ENCODE peak calls at places on chromosomes 12 and 14, in four cellular contexts. P, I, B and K are unnamed samples.

GRCh38 chr14:104419865-104420458 is 159.6 kb upstream of the C14orf180 start:
- DNase-seq in P (no peak), I (no peak), B (no peak), K (no peak)

GRCh38 chr12:2490746-2491145 is 304.0 kb upstream of the FKBP4 start:
- DNase-seq in P (no peak), I (no peak), B (no peak), K (no peak)

GRCh38 chr12:122871851-122872785 is 23.8 kb downstream of the VPS37B start:
- DNase-seq in P (peak; percentile 70), I (peak; percentile 75), B (no peak), K (no peak)

GRCh38 chr14:85576161-85576560 is 46.2 kb downstream of the FLRT2 start:
- DNase-seq in P (no peak), I (no peak), B (no peak), K (no peak)

GRCh38 chr12:131773582-131774221 is 54.5 kb upstream of the MMP17 start:
- DNase-seq in P (no peak), I (no peak), B (no peak), K (peak; percentile 66)

GRCh38 chr14:92677955-92678354 is 70.5 kb downstream of the LGMN start:
- DNase-seq in P (no peak), I (no peak), B (no peak), K (no peak)

GRCh38 chr12:106058256-106059182 is 80.2 kb downstream of the NUAK1 start:
- DNase-seq in P (no peak), I (no peak), B (no peak), K (no peak)

GRCh38 chr12:106601548-106601947 is 18.7 kb downstream of the RFX4 start:
- DNase-seq in P (no peak), I (no peak), B (no peak), K (peak; percentile 44)

GRCh38 chr14:21525995-21526671 is at the start of gene SALL2:
- DNase-seq in P (peak; percentile 72), I (peak; percentile 83), B (no peak), K (peak; percentile 88)

GRCh38 chr12:31041033-31041564 is 32.6 kb upstream of the DDX11 start:
- DNase-seq in P (no peak), I (no peak), B (no peak), K (no peak)

GRCh38 chr12:46198913-46199312 is 69.9 kb downstream of the SLC38A1 start:
- DNase-seq in P (no peak), I (no peak), B (no peak), K (no peak)

GRCh38 chr12:1791104-1791927 is 29.0 kb upstream of the LRTM2 start:
- DNase-seq in P (peak; percentile 77), I (no peak), B (peak; percentile 38), K (no peak)

GRCh38 chr14:30214456-30215090 is 286.9 kb upstream of the PRKD1 start:
- DNase-seq in P (no peak), I (no peak), B (peak; percentile 8), K (no peak)

GRCh38 chr14:104108570-104109060 is 23.1 kb downstream of the ASPG start:
- DNase-seq in P (peak; percentile 26), I (peak; percentile 68), B (no peak), K (no peak)

GRCh38 chr14:105192866-105193731 is 12.0 kb upstream of the NUDT14 start:
- DNase-seq in P (no peak), I (no peak), B (no peak), K (peak; percentile 77)

GRCh38 chr14:71411766-71412165 is 504.5 kb downstream of the PCNX1 start:
- DNase-seq in P (no peak), I (no peak), B (no peak), K (no peak)

GRCh38 chr14:89236846-89237245 is 180.2 kb downstream of the FOXN3 start:
- DNase-seq in P (no peak), I (no peak), B (no peak), K (no peak)

GRCh38 chr12:67025543-67026114 is 243.5 kb upstream of the CAND1 start:
- DNase-seq in P (peak; percentile 35), I (no peak), B (no peak), K (no peak)

GRCh38 chr14:76007852-76008251 is 22.3 kb downstream of the IFT43 start:
- DNase-seq in P (no peak), I (no peak), B (no peak), K (no peak)

GRCh38 chr14:56815301-56815700 is 5.0 kb upstream of the OTX2 start:
- DNase-seq in P (no peak), I (no peak), B (no peak), K (no peak)

GRCh38 chr14:37118673-37119366 is 53.6 kb downstream of the SLC25A21 start:
- DNase-seq in P (no peak), I (no peak), B (no peak), K (no peak)

GRCh38 chr12:102374190-102374589 is 106.2 kb downstream of the IGF1 start:
- DNase-seq in P (no peak), I (no peak), B (no peak), K (no peak)

GRCh38 chr12:129607293-129607692 is 296.5 kb downstream of the TMEM132D start:
- DNase-seq in P (no peak), I (no peak), B (no peak), K (no peak)

GRCh38 chr12:106074706-106075392 is 63.9 kb downstream of the NUAK1 start:
- DNase-seq in P (no peak), I (peak; percentile 10), B (no peak), K (no peak)

GRCh38 chr12:6386522-6386921 is 2.6 kb downstream of the LTBR start:
- DNase-seq in P (no peak), I (no peak), B (no peak), K (no peak)

GRCh38 chr12:6382371-6382770 is 1.6 kb upstream of the LTBR start:
- DNase-seq in P (no peak), I (no peak), B (no peak), K (no peak)

GRCh38 chr12:6384499-6385436 is 806 bp downstream of the LTBR start:
- DNase-seq in P (no peak), I (no peak), B (no peak), K (no peak)

GRCh38 chr12:6386038-6386437 is 2.1 kb downstream of the LTBR start:
- DNase-seq in P (no peak), I (no peak), B (no peak), K (no peak)

DNA sequence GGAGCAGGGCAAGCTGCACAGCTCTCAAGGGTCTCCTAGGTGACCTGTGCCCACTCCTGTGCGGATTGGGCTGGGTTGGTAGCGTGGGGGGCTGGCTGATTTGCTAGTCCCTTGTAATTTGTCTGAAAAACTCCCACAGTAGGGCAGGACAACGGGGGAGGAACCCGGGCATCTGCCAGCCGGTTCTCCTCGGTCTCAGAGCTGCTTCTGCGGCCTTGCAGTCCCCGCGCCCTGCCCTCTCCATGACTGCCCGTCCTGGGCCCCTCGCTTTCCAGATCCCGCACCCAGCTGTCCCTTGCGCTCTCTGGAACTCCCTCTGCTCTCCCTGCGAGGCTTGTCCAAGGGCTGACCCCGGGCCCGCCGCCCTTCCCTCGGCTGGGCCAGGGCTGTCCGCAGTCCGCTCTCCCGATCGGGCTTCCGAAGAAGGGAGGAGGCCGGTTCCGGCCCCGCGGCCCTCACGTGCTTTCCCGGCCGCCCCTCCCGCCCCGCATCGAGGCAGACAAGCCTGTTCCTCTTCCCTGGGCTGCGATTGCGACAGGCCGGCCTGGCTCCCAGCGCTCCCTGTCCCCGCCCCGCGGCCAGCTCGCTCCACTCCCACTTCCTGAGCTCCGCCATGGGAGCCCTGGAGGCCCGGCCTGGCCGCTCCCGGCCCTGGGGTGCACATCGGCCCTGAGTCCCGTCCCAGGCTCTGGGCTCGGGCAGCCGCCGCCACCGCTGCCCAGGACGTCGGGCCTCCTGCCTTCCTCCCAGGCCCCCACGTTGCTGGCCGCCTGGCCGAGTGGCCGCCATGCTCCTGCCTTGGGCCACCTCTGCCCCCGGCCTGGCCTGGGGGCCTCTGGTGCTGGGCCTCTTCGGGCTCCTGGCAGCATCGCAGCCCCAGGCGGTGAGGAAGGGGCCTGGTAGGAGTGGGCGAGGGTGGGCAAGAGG is at the start of gene LTBR:
- DNase-seq in P (peak; percentile 97), I (peak; percentile 98), B (no peak), K (peak; percentile 99)
- TF ChIP-seq POLR2A in P (no peak), I (peak; percentile 25), B (no peak), K (no peak)

DNA sequence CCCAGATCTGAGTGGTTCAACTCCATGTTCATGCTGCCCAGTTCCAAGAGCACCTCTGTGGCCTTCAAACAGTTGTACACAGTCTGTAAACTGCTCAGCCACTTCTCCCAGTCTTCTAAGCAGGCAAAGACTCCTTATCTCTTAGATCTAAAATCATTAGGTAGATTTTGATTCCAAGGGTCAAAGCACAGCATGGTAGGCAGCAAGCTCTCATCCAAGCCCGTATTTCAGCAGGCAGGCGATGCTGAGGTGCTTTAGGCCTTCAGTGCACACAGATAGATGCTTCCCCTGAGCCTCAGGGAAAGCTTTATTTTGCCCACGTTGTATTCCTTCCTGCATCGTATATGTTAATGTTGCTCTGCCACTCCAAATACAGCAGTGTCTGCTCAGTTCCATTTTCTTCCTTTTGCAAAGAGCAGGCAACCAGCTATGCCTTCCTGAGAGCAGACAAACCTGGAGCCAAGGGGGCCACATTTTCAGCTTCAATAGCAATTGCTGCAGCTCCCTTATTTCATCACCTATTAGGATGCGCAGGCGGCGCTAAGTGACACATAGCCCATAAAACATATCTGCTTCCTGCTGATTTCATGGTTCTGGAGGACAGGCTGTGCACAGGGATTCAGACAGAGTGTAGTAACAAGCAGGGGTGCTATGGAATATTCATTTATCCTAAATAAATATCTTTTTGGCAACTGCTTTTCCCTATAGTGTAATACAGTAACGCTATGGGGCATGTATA is 67.5 kb downstream of the ETV6 start:
- DNase-seq in P (no peak), I (no peak), B (no peak), K (no peak)
- TF ChIP-seq POLR2AphosphoS5 in P (no peak), I (no peak), B (no peak), K (no peak)

GRCh38 chr14:32571995-32572866 is 243.1 kb downstream of the AKAP6 start:
- DNase-seq in P (no peak), I (no peak), B (no peak), K (no peak)

GRCh38 chr14:32578181-32578580 is 249.1 kb downstream of the AKAP6 start:
- DNase-seq in P (no peak), I (no peak), B (no peak), K (no peak)

GRCh38 chr14:32574269-32574668 is 245.2 kb downstream of the AKAP6 start:
- DNase-seq in P (no peak), I (no peak), B (no peak), K (no peak)

GRCh38 chr14:32572867-32573149 is 243.7 kb downstream of the AKAP6 start:
- DNase-seq in P (no peak), I (no peak), B (no peak), K (no peak)

DNA sequence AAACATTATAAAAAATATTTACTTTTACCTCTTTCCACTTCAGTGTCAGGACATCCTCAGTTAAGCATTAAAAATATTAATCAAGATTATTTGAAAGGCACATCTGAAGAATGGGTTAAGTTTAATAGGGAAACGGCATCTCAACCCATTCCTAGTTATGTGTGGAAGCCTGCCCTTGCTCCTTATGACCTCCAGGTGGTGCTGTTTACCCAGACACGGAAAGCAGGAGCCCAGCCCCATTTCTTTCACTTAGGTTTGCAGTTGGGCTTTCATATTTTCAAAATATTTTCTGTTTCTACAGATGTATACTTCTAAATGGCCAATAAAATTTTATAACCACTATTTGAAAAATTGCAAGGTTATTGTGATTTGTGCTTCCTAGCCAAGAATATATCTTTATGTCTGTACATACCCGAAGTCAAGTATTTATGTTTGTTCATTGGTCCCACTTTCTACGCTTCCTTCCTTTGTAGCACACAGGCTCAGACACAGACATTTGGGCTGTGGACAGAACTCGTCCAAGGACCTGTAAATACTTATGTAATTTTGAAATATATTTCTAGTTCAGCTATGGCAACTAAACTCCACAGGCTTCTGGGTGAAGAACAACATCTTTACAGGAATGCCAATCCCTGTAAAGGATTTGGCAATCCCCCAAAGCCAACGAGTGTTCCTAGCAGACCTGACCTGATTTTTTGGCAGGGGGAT is 247.1 kb downstream of the AKAP6 start:
- DNase-seq in P (peak; percentile 39), I (no peak), B (peak; percentile 42), K (peak; percentile 46)
- H3K4me3 ChIP-seq in P (peak overlapping the region; percentile 6), I (no peak overlapping the region), B (no peak overlapping the region), K (no peak overlapping the region)

GRCh38 chr12:108514973-108515814 is at the start of gene FICD:
- DNase-seq in P (peak; percentile 100), I (peak; percentile 100), B (peak; percentile 96), K (peak; percentile 99)
- TF ChIP-seq POLR2A in P (no peak), I (no peak), B (no peak), K (peak; percentile 48)